ENCODE peak calls at places on chromosomes 5 and 9, in five cellular contexts. U, E, I, S and T are unnamed samples.

GRCh38 chr9:107894572-107895261 is 405.1 kb upstream of the KLF4 start:
- DNase-seq in U (no peak), E (no peak), I (no peak), S (no peak), T (no peak)

GRCh38 chr9:105828171-105828570 is 133.8 kb downstream of the TMEM38B start:
- DNase-seq in U (no peak), E (no peak), I (no peak), S (no peak), T (no peak)

GRCh38 chr5:98787131-98787719 is 13.8 kb downstream of the RGMB start:
- DNase-seq in U (no peak), E (no peak), I (no peak), S (no peak), T (no peak)

GRCh38 chr5:80754900-80755299 is 100.1 kb upstream of the DHFR start:
- DNase-seq in U (peak), E (peak), I (no peak), S (no peak), T (no peak)

GRCh38 chr9:114470581-114470980 is 34.7 kb downstream of the WHRN start:
- DNase-seq in U (no peak), E (no peak), I (no peak), S (no peak), T (no peak)

GRCh38 chr5:177327539-177328522 is 16.1 kb upstream of the MXD3 start:
- DNase-seq in U (no peak), E (peak), I (no peak), S (no peak), T (no peak)

GRCh38 chr9:87725900-87726709 is at the start of gene CTSL:
- DNase-seq in U (peak), E (peak), I (peak), S (no peak), T (peak)

GRCh38 chr5:64807505-64807904 is 38.8 kb downstream of the CWC27 start:
- DNase-seq in U (no peak), E (no peak), I (no peak), S (no peak), T (no peak)

GRCh38 chr9:72362118-72362531 is 2.9 kb downstream of the ZFAND5 start:
- DNase-seq in U (no peak), E (no peak), I (no peak), S (no peak), T (no peak)

GRCh38 chr5:100444961-100445360 is 90.2 kb upstream of the FAM174A start:
- DNase-seq in U (no peak), E (no peak), I (peak), S (no peak), T (no peak)

GRCh38 chr5:1380011-1380817 is 35.3 kb upstream of the CLPTM1L start:
- DNase-seq in U (peak), E (peak), I (peak), S (no peak), T (peak)